ENCODE peak calls at places on chromosome 11, in nine cellular contexts. T, Y, J, D, B, V, O, X and U are unnamed samples.

GRCh38 chr11:70317576-70318305 is 47.3 kb downstream of the PPFIA1 start:
- DNase-seq in T (no peak), Y (no peak), J (no peak), D (no peak), B (no peak), V (no peak), O (no peak), X (no peak), U (no peak)

GRCh38 chr11:121692236-121692635 is 239.5 kb upstream of the SORL1-AS1 start:
- DNase-seq in T (no peak), Y (no peak), J (no peak), D (no peak), B (no peak), V (no peak), O (no peak), X (no peak), U (no peak)

GRCh38 chr11:126384449-126385070 is 29.1 kb downstream of the ST3GAL4 start:
- DNase-seq in T (no peak), Y (no peak), J (no peak), D (no peak), B (peak), V (peak), O (no peak), X (peak), U (no peak)

GRCh38 chr11:69425895-69426544 is 55.4 kb upstream of the LINC01488 start:
- DNase-seq in T (no peak), Y (no peak), J (no peak), D (no peak), B (peak), V (no peak), O (no peak), X (no peak), U (no peak)

GRCh38 chr11:90288207-90288821 is 65.5 kb upstream of the CHORDC1 start:
- DNase-seq in T (peak), Y (peak), J (no peak), D (no peak), B (no peak), V (no peak), O (peak), X (no peak), U (peak)

GRCh38 chr11:103792981-103793468 is 243.4 kb upstream of the DDI1 start:
- DNase-seq in T (peak), Y (no peak), J (no peak), D (no peak), B (no peak), V (no peak), O (no peak), X (no peak), U (no peak)

GRCh38 chr11:14042686-14043440 is 80.3 kb downstream of the SPON1 start:
- DNase-seq in T (no peak), Y (no peak), J (no peak), D (no peak), B (no peak), V (no peak), O (no peak), X (no peak), U (no peak)

GRCh38 chr11:17414317-17414737 is 25.9 kb upstream of the KCNJ11 start:
- DNase-seq in T (no peak), Y (no peak), J (no peak), D (no peak), B (peak), V (no peak), O (no peak), X (no peak), U (no peak)

GRCh38 chr11:116578971-116579687 is 193.7 kb downstream of the BUD13 start:
- DNase-seq in T (no peak), Y (no peak), J (no peak), D (peak), B (no peak), V (no peak), O (no peak), X (no peak), U (no peak)

GRCh38 chr11:123302751-123303195 is 107.7 kb upstream of the CLMP start:
- DNase-seq in T (peak), Y (no peak), J (no peak), D (no peak), B (no peak), V (no peak), O (no peak), X (no peak), U (no peak)

GRCh38 chr11:1929621-1930447 is 10.3 kb downstream of the TNNT3 start:
- DNase-seq in T (no peak), Y (no peak), J (no peak), D (no peak), B (no peak), V (no peak), O (no peak), X (no peak), U (no peak)

GRCh38 chr11:74380746-74381439 is 17.3 kb downstream of the PGM2L1 start:
- DNase-seq in T (no peak), Y (no peak), J (no peak), D (peak), B (no peak), V (no peak), O (no peak), X (no peak), U (no peak)

GRCh38 chr11:108170191-108170590 is 48.8 kb downstream of the ACAT1 start:
- DNase-seq in T (no peak), Y (no peak), J (no peak), D (no peak), B (no peak), V (no peak), O (no peak), X (no peak), U (no peak)

GRCh38 chr11:36030707-36031365 is 87.0 kb downstream of the LDLRAD3 start:
- DNase-seq in T (peak), Y (no peak), J (no peak), D (peak), B (no peak), V (no peak), O (no peak), X (no peak), U (no peak)

GRCh38 chr11:13691296-13691899 is 22.9 kb downstream of the FAR1 start:
- DNase-seq in T (peak), Y (no peak), J (no peak), D (no peak), B (no peak), V (no peak), O (no peak), X (no peak), U (no peak)

GRCh38 chr11:63641727-63642126 is 27.5 kb upstream of the PLAAT3 start:
- DNase-seq in T (peak), Y (no peak), J (no peak), D (no peak), B (no peak), V (no peak), O (no peak), X (no peak), U (no peak)

GRCh38 chr11:122837528-122838346 is 563 bp upstream of the CRTAM start:
- DNase-seq in T (no peak), Y (no peak), J (no peak), D (no peak), B (no peak), V (no peak), O (no peak), X (no peak), U (no peak)

GRCh38 chr11:118339281-118340045 is 3.0 kb downstream of the CD3D start:
- DNase-seq in T (no peak), Y (no peak), J (no peak), D (no peak), B (no peak), V (no peak), O (no peak), X (no peak), U (no peak)
- H3K4me3 ChIP-seq in T (no peak), Y (no peak), J (no peak), D (no peak), B (peak), V (no peak), O (no peak), X (no peak), U (no peak)

GRCh38 chr11:31325162-31325561 is 44.4 kb downstream of the DCDC1 start:
- DNase-seq in T (peak), Y (no peak), J (peak), D (no peak), B (no peak), V (no peak), O (no peak), X (no peak), U (no peak)

GRCh38 chr11:31323145-31323544 is 46.4 kb downstream of the DCDC1 start:
- DNase-seq in T (no peak), Y (no peak), J (no peak), D (no peak), B (no peak), V (no peak), O (no peak), X (no peak), U (no peak)

GRCh38 chr11:31328698-31329097 is 40.8 kb downstream of the DCDC1 start:
- DNase-seq in T (no peak), Y (no peak), J (no peak), D (no peak), B (no peak), V (no peak), O (no peak), X (no peak), U (no peak)

GRCh38 chr11:31327417-31327816 is 42.1 kb downstream of the DCDC1 start:
- DNase-seq in T (no peak), Y (no peak), J (no peak), D (no peak), B (no peak), V (no peak), O (no peak), X (no peak), U (no peak)

GRCh38 chr11:31326470-31327148 is 42.9 kb downstream of the DCDC1 start:
- DNase-seq in T (no peak), Y (no peak), J (no peak), D (no peak), B (no peak), V (no peak), O (peak), X (no peak), U (no peak)
- H3K4me3 ChIP-seq in T (no peak), Y (no peak), J (no peak), D (no peak), B (no peak), V (no peak), O (no peak), X (no peak), U (no peak)

GRCh38 chr11:118144869-118145268 is 7.8 kb downstream of the SCN4B start:
- DNase-seq in T (no peak), Y (no peak), J (no peak), D (no peak), B (no peak), V (no peak), O (no peak), X (no peak), U (no peak)
- H3K4me3 ChIP-seq in T (no peak), Y (no peak), J (no peak), D (no peak), B (no peak), V (no peak), O (peak), X (no peak), U (no peak)

GRCh38 chr11:105078283-105078682 is 33.1 kb upstream of the CARD16 start:
- DNase-seq in T (no peak), Y (no peak), J (no peak), D (no peak), B (no peak), V (no peak), O (no peak), X (no peak), U (no peak)
- H3K4me3 ChIP-seq in T (no peak), Y (no peak), J (no peak), D (no peak), B (no peak), V (no peak), O (no peak), X (no peak), U (no peak)

GRCh38 chr11:32088117-32088941 is 2.5 kb upstream of the RCN1 start:
- DNase-seq in T (peak), Y (no peak), J (peak), D (no peak), B (no peak), V (no peak), O (peak), X (peak), U (no peak)
- H3K4me3 ChIP-seq in T (peak), Y (no peak), J (peak), D (no peak), B (no peak), V (no peak), O (no peak), X (peak), U (no peak)